ENCODE peak calls at places on chromosome 14, in ten cellular contexts. One of them, this sample, is unnamed.

GRCh38 chr14:31969371-31969770 is 107.7 kb upstream of the ARHGAP5 start:
- DNase-seq in hippocampal formation: no peak
- DNase-seq in hypothalamus: no peak
- DNase-seq in AG20443: no peak
- DNase-seq in NCI-H2227 treated with DMSO at 0.1 percent for 48 hours: no peak
- DNase-seq in Panc1: no peak
- DNase-seq in Peyer's patch: no peak
- DNase-seq in activated T-cell treated with anti-CD3 and anti-CD28 coated beads, Interleukin-2, amount 50 U/mL, for 72 hours: no peak
- DNase-seq in heart left ventricle: no peak
- DNase-seq in BE2C: no peak
- DNase-seq in this sample: no peak

GRCh38 chr14:91339076-91339475 is 78.5 kb downstream of the CCDC88C start:
- DNase-seq in hippocampal formation: no peak
- DNase-seq in hypothalamus: no peak
- DNase-seq in AG20443: no peak
- DNase-seq in NCI-H2227 treated with DMSO at 0.1 percent for 48 hours: no peak
- DNase-seq in Panc1: no peak
- DNase-seq in Peyer's patch: no peak
- DNase-seq in activated T-cell treated with anti-CD3 and anti-CD28 coated beads, Interleukin-2, amount 50 U/mL, for 72 hours: no peak
- DNase-seq in heart left ventricle: no peak
- DNase-seq in BE2C: no peak
- DNase-seq in this sample: no peak

GRCh38 chr14:86858043-86858442 is 1134.9 kb downstream of the GALC start:
- DNase-seq in hippocampal formation: no peak
- DNase-seq in hypothalamus: no peak
- DNase-seq in AG20443: peak
- DNase-seq in NCI-H2227 treated with DMSO at 0.1 percent for 48 hours: no peak
- DNase-seq in Panc1: no peak
- DNase-seq in Peyer's patch: no peak
- DNase-seq in activated T-cell treated with anti-CD3 and anti-CD28 coated beads, Interleukin-2, amount 50 U/mL, for 72 hours: no peak
- DNase-seq in heart left ventricle: no peak
- DNase-seq in BE2C: no peak
- DNase-seq in this sample: no peak

GRCh38 chr14:95063391-95063790 is 93.9 kb downstream of the DICER1 start:
- DNase-seq in hippocampal formation: no peak
- DNase-seq in hypothalamus: no peak
- DNase-seq in AG20443: no peak
- DNase-seq in NCI-H2227 treated with DMSO at 0.1 percent for 48 hours: no peak
- DNase-seq in Panc1: no peak
- DNase-seq in Peyer's patch: peak
- DNase-seq in activated T-cell treated with anti-CD3 and anti-CD28 coated beads, Interleukin-2, amount 50 U/mL, for 72 hours: no peak
- DNase-seq in heart left ventricle: no peak
- DNase-seq in BE2C: no peak
- DNase-seq in this sample: no peak

GRCh38 chr14:63896278-63896720 is 43.5 kb downstream of the SYNE2 start:
- DNase-seq in hippocampal formation: no peak
- DNase-seq in hypothalamus: no peak
- DNase-seq in AG20443: peak
- DNase-seq in NCI-H2227 treated with DMSO at 0.1 percent for 48 hours: no peak
- DNase-seq in Panc1: no peak
- DNase-seq in Peyer's patch: no peak
- DNase-seq in activated T-cell treated with anti-CD3 and anti-CD28 coated beads, Interleukin-2, amount 50 U/mL, for 72 hours: no peak
- DNase-seq in heart left ventricle: peak
- DNase-seq in BE2C: peak
- DNase-seq in this sample: peak

GRCh38 chr14:102479777-102480176 is 29.8 kb downstream of the ANKRD9 start:
- DNase-seq in hippocampal formation: no peak
- DNase-seq in hypothalamus: no peak
- DNase-seq in AG20443: no peak
- DNase-seq in NCI-H2227 treated with DMSO at 0.1 percent for 48 hours: no peak
- DNase-seq in Panc1: no peak
- DNase-seq in Peyer's patch: peak
- DNase-seq in activated T-cell treated with anti-CD3 and anti-CD28 coated beads, Interleukin-2, amount 50 U/mL, for 72 hours: no peak
- DNase-seq in heart left ventricle: peak
- DNase-seq in BE2C: peak
- DNase-seq in this sample: no peak

GRCh38 chr14:74636424-74637183 is 24.6 kb upstream of the LTBP2 start:
- DNase-seq in hippocampal formation: no peak
- DNase-seq in hypothalamus: no peak
- DNase-seq in AG20443: no peak
- DNase-seq in NCI-H2227 treated with DMSO at 0.1 percent for 48 hours: no peak
- DNase-seq in Panc1: no peak
- DNase-seq in Peyer's patch: no peak
- DNase-seq in activated T-cell treated with anti-CD3 and anti-CD28 coated beads, Interleukin-2, amount 50 U/mL, for 72 hours: no peak
- DNase-seq in heart left ventricle: no peak
- DNase-seq in BE2C: no peak
- DNase-seq in this sample: peak

GRCh38 chr14:54730156-54730961 is 163.4 kb downstream of the SAMD4A start:
- DNase-seq in hippocampal formation: no peak
- DNase-seq in hypothalamus: no peak
- DNase-seq in AG20443: peak
- DNase-seq in NCI-H2227 treated with DMSO at 0.1 percent for 48 hours: no peak
- DNase-seq in Panc1: no peak
- DNase-seq in Peyer's patch: peak
- DNase-seq in activated T-cell treated with anti-CD3 and anti-CD28 coated beads, Interleukin-2, amount 50 U/mL, for 72 hours: peak
- DNase-seq in heart left ventricle: no peak
- DNase-seq in BE2C: no peak
- DNase-seq in this sample: no peak

GRCh38 chr14:72182773-72183432 is 250.7 kb downstream of the RGS6 start:
- DNase-seq in hippocampal formation: no peak
- DNase-seq in hypothalamus: no peak
- DNase-seq in AG20443: no peak
- DNase-seq in NCI-H2227 treated with DMSO at 0.1 percent for 48 hours: no peak
- DNase-seq in Panc1: no peak
- DNase-seq in Peyer's patch: no peak
- DNase-seq in activated T-cell treated with anti-CD3 and anti-CD28 coated beads, Interleukin-2, amount 50 U/mL, for 72 hours: no peak
- DNase-seq in heart left ventricle: no peak
- DNase-seq in BE2C: no peak
- DNase-seq in this sample: no peak

GRCh38 chr14:21729703-21730212 is 56.1 kb upstream of the OR4E1 start:
- DNase-seq in hippocampal formation: no peak
- DNase-seq in hypothalamus: no peak
- DNase-seq in AG20443: no peak
- DNase-seq in NCI-H2227 treated with DMSO at 0.1 percent for 48 hours: no peak
- DNase-seq in Panc1: no peak
- DNase-seq in Peyer's patch: no peak
- DNase-seq in activated T-cell treated with anti-CD3 and anti-CD28 coated beads, Interleukin-2, amount 50 U/mL, for 72 hours: no peak
- DNase-seq in heart left ventricle: no peak
- DNase-seq in BE2C: no peak
- DNase-seq in this sample: no peak

GRCh38 chr14:68145539-68145938 is 326.0 kb downstream of the RAD51B start:
- DNase-seq in hippocampal formation: no peak
- DNase-seq in hypothalamus: no peak
- DNase-seq in AG20443: no peak
- DNase-seq in NCI-H2227 treated with DMSO at 0.1 percent for 48 hours: no peak
- DNase-seq in Panc1: no peak
- DNase-seq in Peyer's patch: no peak
- DNase-seq in activated T-cell treated with anti-CD3 and anti-CD28 coated beads, Interleukin-2, amount 50 U/mL, for 72 hours: no peak
- DNase-seq in heart left ventricle: no peak
- DNase-seq in BE2C: no peak
- DNase-seq in this sample: no peak

GRCh38 chr14:81519200-81519998 is 14.3 kb downstream of the SEL1L start:
- DNase-seq in hippocampal formation: peak
- DNase-seq in hypothalamus: no peak
- DNase-seq in AG20443: no peak
- DNase-seq in NCI-H2227 treated with DMSO at 0.1 percent for 48 hours: no peak
- DNase-seq in Panc1: no peak
- DNase-seq in Peyer's patch: no peak
- DNase-seq in activated T-cell treated with anti-CD3 and anti-CD28 coated beads, Interleukin-2, amount 50 U/mL, for 72 hours: no peak
- DNase-seq in heart left ventricle: no peak
- DNase-seq in BE2C: no peak
- DNase-seq in this sample: no peak

GRCh38 chr14:75443203-75443969 is 15.6 kb downstream of the JDP2 start:
- DNase-seq in hippocampal formation: peak
- DNase-seq in hypothalamus: no peak
- DNase-seq in AG20443: peak
- DNase-seq in NCI-H2227 treated with DMSO at 0.1 percent for 48 hours: no peak
- DNase-seq in Panc1: no peak
- DNase-seq in Peyer's patch: no peak
- DNase-seq in activated T-cell treated with anti-CD3 and anti-CD28 coated beads, Interleukin-2, amount 50 U/mL, for 72 hours: no peak
- DNase-seq in heart left ventricle: no peak
- DNase-seq in BE2C: no peak
- DNase-seq in this sample: no peak

GRCh38 chr14:39491134-39491541 is 58.9 kb upstream of the FBXO33 start:
- DNase-seq in hippocampal formation: peak
- DNase-seq in hypothalamus: no peak
- DNase-seq in AG20443: peak
- DNase-seq in NCI-H2227 treated with DMSO at 0.1 percent for 48 hours: peak
- DNase-seq in Panc1: peak
- DNase-seq in Peyer's patch: no peak
- DNase-seq in activated T-cell treated with anti-CD3 and anti-CD28 coated beads, Interleukin-2, amount 50 U/mL, for 72 hours: no peak
- DNase-seq in heart left ventricle: no peak
- DNase-seq in BE2C: no peak
- DNase-seq in this sample: no peak

GRCh38 chr14:98725676-98726075 is 546.3 kb downstream of the BCL11B start:
- DNase-seq in hippocampal formation: no peak
- DNase-seq in hypothalamus: no peak
- DNase-seq in AG20443: no peak
- DNase-seq in NCI-H2227 treated with DMSO at 0.1 percent for 48 hours: no peak
- DNase-seq in Panc1: no peak
- DNase-seq in Peyer's patch: no peak
- DNase-seq in activated T-cell treated with anti-CD3 and anti-CD28 coated beads, Interleukin-2, amount 50 U/mL, for 72 hours: no peak
- DNase-seq in heart left ventricle: no peak
- DNase-seq in BE2C: no peak
- DNase-seq in this sample: no peak

GRCh38 chr14:75725481-75725880 is 64.4 kb downstream of the TTLL5 start:
- DNase-seq in hippocampal formation: no peak
- DNase-seq in hypothalamus: no peak
- DNase-seq in AG20443: peak
- DNase-seq in NCI-H2227 treated with DMSO at 0.1 percent for 48 hours: no peak
- DNase-seq in Panc1: no peak
- DNase-seq in Peyer's patch: no peak
- DNase-seq in activated T-cell treated with anti-CD3 and anti-CD28 coated beads, Interleukin-2, amount 50 U/mL, for 72 hours: no peak
- DNase-seq in heart left ventricle: peak
- DNase-seq in BE2C: no peak
- DNase-seq in this sample: no peak

GRCh38 chr14:88993946-88994345 is 169.5 kb downstream of the TTC8 start:
- DNase-seq in hippocampal formation: no peak
- DNase-seq in hypothalamus: no peak
- DNase-seq in AG20443: peak
- DNase-seq in NCI-H2227 treated with DMSO at 0.1 percent for 48 hours: no peak
- DNase-seq in Panc1: no peak
- DNase-seq in Peyer's patch: no peak
- DNase-seq in activated T-cell treated with anti-CD3 and anti-CD28 coated beads, Interleukin-2, amount 50 U/mL, for 72 hours: no peak
- DNase-seq in heart left ventricle: no peak
- DNase-seq in BE2C: no peak
- DNase-seq in this sample: no peak

GRCh38 chr14:76375484-76375883 is 453 bp upstream of the ESRRB start:
- DNase-seq in hippocampal formation: no peak
- DNase-seq in hypothalamus: no peak
- DNase-seq in AG20443: no peak
- DNase-seq in NCI-H2227 treated with DMSO at 0.1 percent for 48 hours: no peak
- DNase-seq in Panc1: no peak
- DNase-seq in Peyer's patch: no peak
- DNase-seq in activated T-cell treated with anti-CD3 and anti-CD28 coated beads, Interleukin-2, amount 50 U/mL, for 72 hours: no peak
- DNase-seq in heart left ventricle: no peak
- DNase-seq in BE2C: no peak
- DNase-seq in this sample: no peak

GRCh38 chr14:64971890-64972785 is at the start of gene RAB15:
- DNase-seq in hippocampal formation: no peak
- DNase-seq in hypothalamus: no peak
- DNase-seq in AG20443: peak
- DNase-seq in NCI-H2227 treated with DMSO at 0.1 percent for 48 hours: peak
- DNase-seq in Panc1: no peak
- DNase-seq in Peyer's patch: peak
- DNase-seq in activated T-cell treated with anti-CD3 and anti-CD28 coated beads, Interleukin-2, amount 50 U/mL, for 72 hours: peak
- DNase-seq in heart left ventricle: peak
- DNase-seq in BE2C: peak
- DNase-seq in this sample: no peak

GRCh38 chr14:92288994-92289393 is 34.0 kb upstream of the SLC24A4 start:
- DNase-seq in hippocampal formation: no peak
- DNase-seq in hypothalamus: no peak
- DNase-seq in AG20443: no peak
- DNase-seq in NCI-H2227 treated with DMSO at 0.1 percent for 48 hours: no peak
- DNase-seq in Panc1: no peak
- DNase-seq in Peyer's patch: no peak
- DNase-seq in activated T-cell treated with anti-CD3 and anti-CD28 coated beads, Interleukin-2, amount 50 U/mL, for 72 hours: no peak
- DNase-seq in heart left ventricle: no peak
- DNase-seq in BE2C: no peak
- DNase-seq in this sample: no peak

GRCh38 chr14:69690042-69690441 is 76.9 kb upstream of the SRSF5 start:
- DNase-seq in hippocampal formation: no peak
- DNase-seq in hypothalamus: no peak
- DNase-seq in AG20443: no peak
- DNase-seq in NCI-H2227 treated with DMSO at 0.1 percent for 48 hours: no peak
- DNase-seq in Panc1: no peak
- DNase-seq in Peyer's patch: no peak
- DNase-seq in activated T-cell treated with anti-CD3 and anti-CD28 coated beads, Interleukin-2, amount 50 U/mL, for 72 hours: no peak
- DNase-seq in heart left ventricle: no peak
- DNase-seq in BE2C: no peak
- DNase-seq in this sample: no peak

GRCh38 chr14:48954446-48954845 is 631.7 kb downstream of the RPS29 start:
- DNase-seq in hippocampal formation: no peak
- DNase-seq in hypothalamus: no peak
- DNase-seq in AG20443: no peak
- DNase-seq in NCI-H2227 treated with DMSO at 0.1 percent for 48 hours: no peak
- DNase-seq in Panc1: no peak
- DNase-seq in Peyer's patch: no peak
- DNase-seq in activated T-cell treated with anti-CD3 and anti-CD28 coated beads, Interleukin-2, amount 50 U/mL, for 72 hours: no peak
- DNase-seq in heart left ventricle: no peak
- DNase-seq in BE2C: no peak
- DNase-seq in this sample: no peak

GRCh38 chr14:61247935-61248334 is 33.2 kb downstream of the TMEM30B start:
- DNase-seq in hippocampal formation: no peak
- DNase-seq in hypothalamus: no peak
- DNase-seq in AG20443: no peak
- DNase-seq in NCI-H2227 treated with DMSO at 0.1 percent for 48 hours: no peak
- DNase-seq in Panc1: no peak
- DNase-seq in Peyer's patch: no peak
- DNase-seq in activated T-cell treated with anti-CD3 and anti-CD28 coated beads, Interleukin-2, amount 50 U/mL, for 72 hours: no peak
- DNase-seq in heart left ventricle: no peak
- DNase-seq in BE2C: no peak
- DNase-seq in this sample: no peak

GRCh38 chr14:63287661-63288483 is 30.9 kb downstream of the GPHB5 start:
- DNase-seq in hippocampal formation: no peak
- DNase-seq in hypothalamus: no peak
- DNase-seq in AG20443: peak
- DNase-seq in NCI-H2227 treated with DMSO at 0.1 percent for 48 hours: no peak
- DNase-seq in Panc1: no peak
- DNase-seq in Peyer's patch: no peak
- DNase-seq in activated T-cell treated with anti-CD3 and anti-CD28 coated beads, Interleukin-2, amount 50 U/mL, for 72 hours: no peak
- DNase-seq in heart left ventricle: no peak
- DNase-seq in BE2C: no peak
- DNase-seq in this sample: no peak

GRCh38 chr14:85572845-85573244 is 42.9 kb downstream of the FLRT2 start:
- DNase-seq in hippocampal formation: no peak
- DNase-seq in hypothalamus: no peak
- DNase-seq in AG20443: peak
- DNase-seq in NCI-H2227 treated with DMSO at 0.1 percent for 48 hours: no peak
- DNase-seq in Panc1: no peak
- DNase-seq in Peyer's patch: no peak
- DNase-seq in activated T-cell treated with anti-CD3 and anti-CD28 coated beads, Interleukin-2, amount 50 U/mL, for 72 hours: no peak
- DNase-seq in heart left ventricle: no peak
- DNase-seq in BE2C: no peak
- DNase-seq in this sample: no peak

GRCh38 chr14:95328876-95329503 is 9.3 kb upstream of the CLMN start:
- DNase-seq in hippocampal formation: no peak
- DNase-seq in hypothalamus: no peak
- DNase-seq in AG20443: no peak
- DNase-seq in NCI-H2227 treated with DMSO at 0.1 percent for 48 hours: no peak
- DNase-seq in Panc1: no peak
- DNase-seq in Peyer's patch: no peak
- DNase-seq in activated T-cell treated with anti-CD3 and anti-CD28 coated beads, Interleukin-2, amount 50 U/mL, for 72 hours: no peak
- DNase-seq in heart left ventricle: no peak
- DNase-seq in BE2C: no peak
- DNase-seq in this sample: no peak

GRCh38 chr14:50342211-50343080 is 30.3 kb downstream of the DMAC2L start:
- DNase-seq in hippocampal formation: peak
- DNase-seq in hypothalamus: peak
- DNase-seq in AG20443: peak
- DNase-seq in NCI-H2227 treated with DMSO at 0.1 percent for 48 hours: peak
- DNase-seq in Panc1: no peak
- DNase-seq in Peyer's patch: peak
- DNase-seq in activated T-cell treated with anti-CD3 and anti-CD28 coated beads, Interleukin-2, amount 50 U/mL, for 72 hours: peak
- DNase-seq in heart left ventricle: peak
- DNase-seq in BE2C: peak
- DNase-seq in this sample: no peak

GRCh38 chr14:75147423-75148071 is 20.7 kb upstream of the NEK9 start:
- DNase-seq in hippocampal formation: peak
- DNase-seq in hypothalamus: peak
- DNase-seq in AG20443: peak
- DNase-seq in NCI-H2227 treated with DMSO at 0.1 percent for 48 hours: peak
- DNase-seq in Panc1: no peak
- DNase-seq in Peyer's patch: peak
- DNase-seq in activated T-cell treated with anti-CD3 and anti-CD28 coated beads, Interleukin-2, amount 50 U/mL, for 72 hours: no peak
- DNase-seq in heart left ventricle: peak
- DNase-seq in BE2C: no peak
- DNase-seq in this sample: peak